ENCODE peak calls at places on chromosomes 4 and X, in five cellular contexts. U is endothelial cell of umbilical vein, I is A549, Q is K562, S is HepG2. H is an unnamed sample.

GRCh38 chr4:182862166-182862875 is 54.9 kb downstream of the DCTD start:
- DNase-seq in U (no peak), S (peak), I (no peak), Q (peak), H (no peak)

GRCh38 chr4:99763635-99764101 is 53.0 kb upstream of the DAPP1 start:
- DNase-seq in S (no peak), U (peak), Q (no peak), I (peak), H (peak)

GRCh38 chr4:99324978-99325377 is 3.8 kb upstream of the ADH1B start:
- DNase-seq in I (no peak), U (no peak), S (no peak), Q (no peak), H (no peak)

GRCh38 chrX:41482153-41482850 is 35.2 kb downstream of the NYX start:
- DNase-seq in I (no peak), U (no peak), Q (no peak), S (peak), H (no peak)

GRCh38 chr4:30837131-30837539 is 117.0 kb downstream of the PCDH7 start:
- DNase-seq in Q (no peak), S (no peak), I (no peak), U (no peak), H (no peak)

GRCh38 chrX:46967547-46967946 is 55.3 kb downstream of the JADE3 start:
- DNase-seq in Q (no peak), S (no peak), U (no peak), I (no peak), H (no peak)

GRCh38 chr4:143402776-143403550 is 66.3 kb downstream of the GAB1 start:
- DNase-seq in U (peak), I (no peak), S (no peak), Q (no peak), H (no peak)

GRCh38 chr4:54971474-54971950 is 153.9 kb downstream of the KDR start:
- DNase-seq in S (peak), I (peak), Q (peak), U (peak), H (peak)

GRCh38 chrX:45322820-45323219 is 122.1 kb upstream of the DIPK2B start:
- DNase-seq in S (no peak), I (no peak), Q (no peak), U (no peak), H (no peak)

GRCh38 chr4:183287677-183288076 is 32.4 kb downstream of the CLDN22 start:
- DNase-seq in S (no peak), I (no peak), Q (no peak), U (no peak), H (no peak)

GRCh38 chr4:38753021-38753806 is 29.6 kb downstream of the TLR10 start:
- DNase-seq in I (no peak), Q (peak), U (peak), S (peak), H (peak)

GRCh38 chrX:8851487-8851886 is 50.3 kb upstream of the FAM9A start:
- DNase-seq in U (no peak), I (no peak), Q (no peak), S (no peak), H (no peak)

GRCh38 chr4:55512922-55513571 is 33.7 kb downstream of the CLOCK start:
- DNase-seq in I (no peak), S (peak), U (no peak), Q (no peak), H (no peak)

GRCh38 chr4:26826721-26827120 is 33.9 kb upstream of the STIM2 start:
- DNase-seq in U (peak), I (no peak), Q (no peak), S (no peak), H (peak)

GRCh38 chr4:187357045-187357643 is 633.5 kb upstream of the FAT1 start:
- DNase-seq in Q (no peak), I (no peak), U (no peak), S (no peak), H (no peak)

GRCh38 chr4:107279729-107280128 is 243.6 kb upstream of the DKK2 start:
- DNase-seq in Q (no peak), I (no peak), S (peak), U (peak), H (no peak)

GRCh38 chrX:107429090-107429489 is 20.4 kb upstream of the FRMPD3 start:
- DNase-seq in U (no peak), S (peak), Q (peak), I (no peak), H (peak)

GRCh38 chr4:53490965-53491622 is 100.2 kb downstream of the LNX1 start:
- DNase-seq in I (peak), U (peak), S (peak), Q (peak), H (peak)

GRCh38 chr4:19375931-19376330 is 875.8 kb upstream of the SLIT2 start:
- DNase-seq in S (no peak), Q (no peak), U (no peak), I (no peak), H (no peak)

GRCh38 chr4:93776386-93777080 is 52.0 kb upstream of the ATOH1 start:
- DNase-seq in S (no peak), Q (no peak), U (peak), I (peak), H (no peak)

GRCh38 chr4:6595897-6596537 is 21.0 kb downstream of the MAN2B2 start:
- DNase-seq in S (no peak), Q (peak), I (peak), U (no peak), H (peak)

GRCh38 chr4:76090241-76090691 is 15.8 kb downstream of the ART3 start:
- DNase-seq in U (peak), I (no peak), Q (peak), S (peak), H (peak)

GRCh38 chrX:32572644-32573043 is 638.7 kb downstream of the DMD start:
- DNase-seq in Q (no peak), S (no peak), I (no peak), U (no peak), H (no peak)

GRCh38 chrX:27808226-27808625 is 436 bp downstream of the MAGEB10 start:
- DNase-seq in Q (no peak), I (no peak), U (no peak), S (no peak), H (no peak)

GRCh38 chrX:7514871-7515599 is 327.9 kb upstream of the VCX start:
- DNase-seq in I (no peak), U (no peak), S (no peak), Q (no peak), H (no peak)

GRCh38 chrX:120751683-120752082 is 121.8 kb upstream of the C1GALT1C1 start:
- DNase-seq in I (no peak), U (no peak), S (no peak), Q (no peak), H (no peak)

GRCh38 chrX:49844622-49845021 is 15.5 kb downstream of the PAGE4 start:
- DNase-seq in Q (no peak), I (no peak), S (no peak), U (no peak), H (no peak)

GRCh38 chr4:123529278-123529568 is 132.6 kb downstream of the SPRY1 start:
- DNase-seq in U (no peak), Q (no peak), S (no peak), I (no peak), H (no peak)

GRCh38 chr4:148779771-148780170 is 337.6 kb upstream of the NR3C2 start:
- DNase-seq in Q (no peak), I (no peak), S (no peak), U (no peak), H (no peak)

GRCh38 chr4:5101571-5101970 is 50.3 kb downstream of the STK32B start:
- DNase-seq in Q (no peak), S (no peak), I (no peak), U (no peak), H (no peak)

GRCh38 chrX:11886745-11887144 is 128.7 kb downstream of the MSL3 start:
- DNase-seq in I (no peak), U (peak), Q (no peak), S (no peak), H (no peak)

GRCh38 chr4:7553280-7553679 is 118.5 kb upstream of the PSAPL1 start:
- DNase-seq in Q (no peak), S (no peak), I (no peak), U (no peak), H (no peak)

GRCh38 chr4:136319789-136320470 is 1212.4 kb downstream of the PCDH18 start:
- DNase-seq in U (peak), I (peak), Q (no peak), S (peak), H (no peak)

GRCh38 chr4:176273741-176274140 is 4.7 kb upstream of the ASB5 start:
- DNase-seq in Q (no peak), U (no peak), S (no peak), I (no peak), H (no peak)

GRCh38 chrX:133640161-133641015 is 225.1 kb upstream of the GPC4 start:
- DNase-seq in U (no peak), I (no peak), S (no peak), Q (no peak), H (no peak)

GRCh38 chrX:153595859-153596857 is 2.8 kb downstream of the CCNQ start:
- DNase-seq in U (no peak), S (no peak), I (no peak), Q (no peak), H (peak)

DNA sequence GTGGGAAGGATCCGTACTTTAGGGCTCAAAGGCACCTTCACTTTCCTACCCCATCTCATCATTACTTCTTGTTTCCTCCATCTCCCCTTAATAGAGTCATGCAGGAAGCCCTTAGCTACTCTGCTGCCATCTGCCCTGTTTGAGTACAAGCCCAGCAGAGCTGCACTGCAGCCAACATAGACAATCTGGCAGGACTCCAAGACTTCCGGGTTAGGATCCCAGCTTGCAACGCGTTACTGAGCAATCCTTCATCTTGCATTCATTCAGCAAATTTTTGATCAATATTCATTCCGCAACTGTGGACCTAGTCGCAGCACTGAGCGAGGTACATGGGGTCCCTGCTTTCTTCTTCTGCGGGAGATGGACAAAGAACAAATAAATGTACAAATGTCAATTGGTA is 344.9 kb downstream of the BCOR start:
- DNase-seq in I (no peak), Q (peak), U (peak), S (no peak), H (no peak)
- TF ChIP-seq MYC in I (no peak), Q (no peak), U (no peak), S (no peak), H (no peak)

GRCh38 chrX:111098874-111099273 is 2.9 kb downstream of the PAK3 start:
- DNase-seq in S (peak), I (peak), U (no peak), Q (peak), H (peak)

GRCh38 chrX:111101580-111101979 is 5.6 kb downstream of the PAK3 start:
- DNase-seq in S (no peak), U (no peak), Q (no peak), I (no peak), H (no peak)

GRCh38 chrX:111090458-111090857 is 5.5 kb upstream of the PAK3 start:
- DNase-seq in I (no peak), U (no peak), Q (no peak), S (no peak), H (no peak)

GRCh38 chrX:111100191-111100590 is 4.2 kb downstream of the PAK3 start:
- DNase-seq in U (no peak), I (peak), S (peak), Q (peak), H (peak)

DNA sequence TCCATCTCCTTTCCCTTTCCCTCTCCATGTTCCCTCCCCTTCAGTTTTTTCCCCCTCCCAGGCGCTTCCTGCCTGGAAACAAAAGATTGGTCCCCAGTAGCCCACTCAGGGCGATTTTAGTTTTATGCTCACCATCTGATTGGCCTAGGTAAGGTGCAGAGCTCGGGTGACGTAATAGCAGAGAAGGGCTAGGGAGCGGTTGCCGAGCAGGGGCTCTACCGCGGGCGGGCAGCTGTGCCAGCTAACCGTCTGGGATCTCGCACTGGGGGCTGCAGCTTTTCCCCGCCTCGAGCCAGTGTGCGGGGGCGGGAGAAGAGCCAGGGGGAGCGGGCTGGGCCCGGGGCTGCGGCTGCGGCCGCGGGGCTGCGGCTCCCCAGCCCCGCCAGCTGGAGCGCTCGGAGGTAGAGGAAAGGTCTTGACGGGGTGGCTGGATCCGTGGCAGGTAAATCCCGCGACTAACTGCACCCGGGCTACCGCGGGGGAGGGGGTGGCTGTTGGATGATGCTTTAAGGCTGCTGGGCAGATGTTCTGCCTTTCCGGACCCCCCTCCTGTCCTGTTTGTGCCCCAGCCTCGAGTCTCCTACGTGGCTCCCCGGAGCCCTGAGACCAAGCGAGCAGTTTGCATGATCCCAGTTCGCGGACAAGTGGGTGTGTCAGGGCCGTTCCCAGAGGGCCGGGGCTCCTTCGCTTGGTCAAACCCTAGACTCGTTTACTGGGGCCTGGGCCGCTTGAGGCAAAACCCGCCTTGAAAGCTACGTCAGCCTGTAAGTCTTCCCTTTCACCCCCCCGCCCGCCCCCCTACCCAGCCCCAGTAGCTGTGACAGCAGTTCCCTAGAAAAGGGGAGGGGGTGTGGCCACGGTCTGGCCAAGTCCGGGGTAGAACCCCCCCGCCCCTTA is at the start of gene PAK3:
- DNase-seq in S (no peak), I (no peak), Q (no peak), U (peak), H (no peak)
- TF ChIP-seq POLR2A in S (no peak), I (no peak), Q (no peak), U (no peak), H (no peak)

DNA sequence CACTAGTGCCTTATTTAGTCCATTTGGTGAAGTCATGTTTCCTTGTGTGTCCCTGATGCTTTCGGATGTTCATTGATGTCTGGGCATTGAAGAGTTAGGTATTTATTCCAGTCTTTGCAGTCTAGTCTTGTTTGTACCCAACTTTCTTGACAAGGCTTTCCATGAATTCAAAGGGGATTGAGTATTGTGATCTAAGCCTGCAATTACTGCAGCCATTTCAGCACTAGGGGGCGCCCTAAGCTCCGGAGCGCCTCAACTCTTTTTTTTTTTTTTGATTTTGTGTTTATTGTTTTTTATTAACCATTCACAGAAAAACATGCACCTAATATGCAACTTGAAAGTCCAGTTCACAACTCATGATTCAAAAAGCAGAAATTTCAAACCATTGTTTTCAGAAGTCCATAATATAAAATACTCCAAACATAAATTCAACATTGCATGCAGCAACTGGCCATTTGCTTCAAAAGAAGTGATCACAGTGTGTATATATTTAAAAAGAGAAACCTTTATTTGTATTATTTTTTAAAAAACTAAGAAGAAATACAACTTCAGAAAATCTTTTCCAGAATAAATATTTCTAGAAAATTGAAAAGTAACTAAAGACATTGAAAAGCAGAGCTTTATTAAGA is 59.2 kb downstream of the PTPN13 start:
- DNase-seq in U (peak), I (no peak), Q (peak), S (peak), H (peak)
- TF ChIP-seq CTCF in U (peak), I (peak), Q (peak), S (peak), H (peak)

DNA sequence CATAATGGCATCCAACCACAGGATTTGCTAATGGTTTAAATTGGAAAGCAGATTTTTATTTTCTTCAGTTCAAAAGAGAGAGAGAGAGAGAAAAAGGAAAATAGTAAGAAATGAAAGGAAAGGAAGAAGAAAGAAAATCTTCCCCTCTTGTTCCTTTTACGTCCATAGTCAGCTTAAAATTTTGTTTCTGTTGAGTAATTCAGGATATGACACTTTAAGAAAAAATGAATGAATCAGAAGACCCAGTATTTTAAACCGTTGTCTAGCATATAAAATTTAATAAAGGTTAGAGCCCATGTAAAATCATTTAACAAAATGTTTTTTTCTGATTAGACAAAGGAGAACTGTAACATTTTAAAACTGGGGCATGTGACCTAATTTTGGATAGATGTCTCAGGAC is 391.8 kb upstream of the EPHA5 start:
- DNase-seq in Q (no peak), I (no peak), U (peak), S (no peak), H (no peak)
- TF ChIP-seq MYC in Q (no peak), I (no peak), U (no peak), S (no peak), H (no peak)

GRCh38 chrX:78960888-78961287 is 15.7 kb downstream of the P2RY10 start:
- DNase-seq in S (no peak), I (no peak), Q (no peak), U (no peak), H (no peak)
- TF ChIP-seq POLR2A in S (no peak), I (no peak), Q (no peak), U (no peak), H (no peak)

GRCh38 chrX:50877310-50877709 is 33.2 kb upstream of the BMP15 start:
- DNase-seq in I (no peak), S (no peak), U (no peak), Q (no peak), H (no peak)
- TF ChIP-seq CTCF in I (no peak), S (no peak), U (no peak), Q (no peak), H (no peak)

DNA sequence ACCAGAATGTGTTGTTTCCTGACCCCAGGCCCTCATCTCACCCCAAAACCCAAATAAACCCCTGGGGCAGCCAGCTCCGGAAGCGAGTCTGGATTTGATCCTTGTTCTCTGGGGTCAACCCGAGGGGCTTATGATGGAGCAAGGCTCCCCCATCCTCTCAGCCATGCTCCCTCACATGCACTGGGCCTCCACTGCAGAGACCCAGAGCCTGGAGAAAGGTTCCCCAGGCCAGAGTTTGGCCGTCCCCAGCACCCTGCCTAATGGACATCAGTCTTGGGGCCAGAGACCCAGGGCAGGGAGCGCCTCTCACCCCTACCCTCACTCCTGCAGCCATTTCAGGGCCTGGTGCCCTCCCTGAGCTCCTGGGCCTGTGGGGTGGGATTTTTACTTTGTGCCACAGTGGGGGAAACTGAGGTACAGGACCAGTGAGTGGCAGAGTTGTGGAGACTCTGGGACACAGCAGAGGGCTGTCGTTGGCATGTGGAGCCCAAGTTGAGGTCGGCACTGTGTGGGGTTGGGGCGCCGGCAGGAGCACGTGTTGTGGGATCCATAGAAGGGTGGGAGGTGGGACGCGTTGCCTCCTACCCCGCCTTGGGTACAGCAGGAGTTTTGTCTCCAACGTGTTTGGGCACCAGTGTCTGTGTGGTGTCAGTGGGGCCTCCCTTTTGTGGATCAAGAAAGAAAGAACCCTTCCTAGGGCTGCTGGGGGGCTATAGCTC is 3.6 kb downstream of the FGFR3 start:
- DNase-seq in I (no peak), U (no peak), Q (no peak), S (no peak), H (no peak)
- TF ChIP-seq MYC in I (no peak), U (no peak), Q (no peak), S (no peak), H (no peak)

GRCh38 chr4:159526172-159526571 is 423.3 kb downstream of the RAPGEF2 start:
- DNase-seq in U (no peak), I (no peak), S (no peak), Q (no peak), H (peak)
- TF ChIP-seq POLR2A in U (no peak), I (no peak), S (no peak), Q (no peak), H (no peak)

DNA sequence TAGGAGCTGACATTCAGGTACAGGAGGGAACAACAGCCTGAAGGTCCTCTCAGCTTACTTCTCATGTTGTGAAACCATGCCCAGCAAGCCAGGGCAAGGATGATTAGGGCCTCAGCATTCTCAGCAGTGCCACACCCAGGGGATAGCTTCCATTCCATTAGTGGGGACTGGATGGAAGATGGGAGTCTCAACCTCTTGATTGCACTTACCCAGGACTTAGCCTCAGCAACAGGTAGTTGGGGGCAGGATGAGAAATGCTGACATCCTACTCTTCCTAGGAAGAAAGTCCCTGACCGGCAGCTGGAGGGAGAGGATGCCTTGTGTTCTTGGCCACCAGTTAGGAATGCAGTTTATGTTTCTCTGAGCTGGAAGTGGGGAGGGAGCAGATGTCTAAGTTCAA is 8.8 kb upstream of the BEX3 start:
- DNase-seq in Q (no peak), U (no peak), I (no peak), S (no peak), H (no peak)
- TF ChIP-seq CTCF in Q (no peak), U (no peak), I (no peak), S (no peak), H (no peak)